ENCODE peak calls at places on chromosomes 3 and 15, in seven cellular contexts. D, M, Z, N, C, G and K are unnamed samples.

GRCh38 chr3:54047568-54047967 is 74.8 kb upstream of the CACNA2D3 start:
- DNase-seq in G (peak), M (no peak), Z (no peak), D (no peak), C (no peak), N (no peak), K (no peak)

GRCh38 chr3:43953814-43954241 is 263.1 kb downstream of the ABHD5 start:
- DNase-seq in G (peak), M (no peak), Z (no peak), D (no peak), C (no peak), N (no peak), K (peak)

GRCh38 chr3:74537164-74537563 is 77.3 kb downstream of the CNTN3 start:
- DNase-seq in Z (no peak), N (no peak), G (no peak), D (no peak), C (no peak), M (no peak), K (no peak)

GRCh38 chr3:57464801-57465200 is 79.3 kb downstream of the DNAH12 start:
- DNase-seq in C (no peak), D (no peak), M (no peak), N (no peak), G (no peak), Z (no peak), K (no peak)

GRCh38 chr3:5022966-5023776 is 43.9 kb downstream of the BHLHE40 start:
- DNase-seq in Z (no peak), M (no peak), G (peak), D (no peak), N (no peak), C (no peak), K (peak)

GRCh38 chr15:85100186-85100937 is 118.7 kb downstream of the PDE8A start:
- DNase-seq in M (no peak), N (no peak), G (peak), C (no peak), D (no peak), Z (no peak), K (no peak)

GRCh38 chr15:71171195-71171594 is 55.9 kb downstream of the THSD4 start:
- DNase-seq in D (no peak), M (no peak), G (no peak), N (no peak), Z (no peak), C (no peak), K (no peak)

GRCh38 chr3:107796786-107797185 is 274.0 kb downstream of the BBX start:
- DNase-seq in D (no peak), Z (no peak), G (peak), C (no peak), N (no peak), M (no peak), K (no peak)